ENCODE peak calls at places on chromosomes 13 and 19, in five cellular contexts. One of them, this sample, is unnamed. For H3K4me1, the result is how much of the 10 kb centered on the place peaks cover.

GRCh38 chr13:112984954-112985802 is 16.2 kb downstream of the MCF2L start:
- DNase-seq in A549: no peak
- DNase-seq in GM12878: no peak
- DNase-seq in K562: no peak
- DNase-seq in endothelial cell of umbilical vein: no peak
- DNase-seq in this sample: peak

GRCh38 chr13:33471182-33471581 is 185.6 kb upstream of the STARD13 start:
- DNase-seq in A549: no peak
- DNase-seq in GM12878: no peak
- DNase-seq in K562: no peak
- DNase-seq in endothelial cell of umbilical vein: no peak
- DNase-seq in this sample: no peak

GRCh38 chr13:38044067-38044466 is 174.5 kb upstream of the TRPC4 start:
- DNase-seq in A549: no peak
- DNase-seq in GM12878: no peak
- DNase-seq in K562: no peak
- DNase-seq in endothelial cell of umbilical vein: no peak
- DNase-seq in this sample: no peak

GRCh38 chr19:1855828-1856255 is 7.5 kb downstream of the KLF16 start:
- DNase-seq in A549: no peak
- DNase-seq in GM12878: no peak
- DNase-seq in K562: no peak
- DNase-seq in endothelial cell of umbilical vein: no peak
- DNase-seq in this sample: no peak

GRCh38 chr19:17519967-17520366 is 8.5 kb downstream of the PGLS start:
- DNase-seq in A549: no peak
- DNase-seq in GM12878: no peak
- DNase-seq in K562: no peak
- DNase-seq in endothelial cell of umbilical vein: no peak
- DNase-seq in this sample: no peak

GRCh38 chr19:58557253-58558065 is 952 bp downstream of the UBE2M start:
- DNase-seq in A549: no peak
- DNase-seq in GM12878: no peak
- DNase-seq in K562: no peak
- DNase-seq in endothelial cell of umbilical vein: no peak
- DNase-seq in this sample: no peak

GRCh38 chr19:38417544-38418506 is 8.2 kb downstream of the RASGRP4 start:
- DNase-seq in A549: peak
- DNase-seq in GM12878: no peak
- DNase-seq in K562: peak
- DNase-seq in endothelial cell of umbilical vein: no peak
- DNase-seq in this sample: no peak

GRCh38 chr19:7595466-7596133 is at the start of gene CAMSAP3:
- DNase-seq in A549: peak
- DNase-seq in GM12878: no peak
- DNase-seq in K562: peak
- DNase-seq in endothelial cell of umbilical vein: no peak
- DNase-seq in this sample: peak

GRCh38 chr19:19956431-19957075 is 55.8 kb downstream of the ZNF93 start:
- DNase-seq in A549: no peak
- DNase-seq in GM12878: no peak
- DNase-seq in K562: no peak
- DNase-seq in endothelial cell of umbilical vein: no peak
- DNase-seq in this sample: no peak

GRCh38 chr19:8526345-8527062 is 12.5 kb upstream of the ZNF414 start:
- DNase-seq in A549: peak
- DNase-seq in GM12878: no peak
- DNase-seq in K562: peak
- DNase-seq in endothelial cell of umbilical vein: peak
- DNase-seq in this sample: peak

GRCh38 chr13:112674412-112675383 is 15.1 kb upstream of the ATP11A start:
- DNase-seq in A549: no peak
- DNase-seq in GM12878: no peak
- DNase-seq in K562: no peak
- DNase-seq in endothelial cell of umbilical vein: no peak
- DNase-seq in this sample: no peak

GRCh38 chr19:7914598-7915045 is at the start of gene TGFBR3L:
- DNase-seq in A549: no peak
- DNase-seq in GM12878: no peak
- DNase-seq in K562: no peak
- DNase-seq in endothelial cell of umbilical vein: no peak
- DNase-seq in this sample: no peak

GRCh38 chr13:48235100-48235813 is 2.3 kb downstream of the ITM2B start:
- DNase-seq in A549: no peak
- DNase-seq in GM12878: peak
- DNase-seq in K562: no peak
- DNase-seq in endothelial cell of umbilical vein: peak
- DNase-seq in this sample: no peak

GRCh38 chr13:26508885-26509284 is 48.6 kb upstream of the WASF3 start:
- DNase-seq in A549: no peak
- DNase-seq in GM12878: no peak
- DNase-seq in K562: no peak
- DNase-seq in endothelial cell of umbilical vein: no peak
- DNase-seq in this sample: no peak

GRCh38 chr19:42075364-42075615 is 676 bp upstream of the ZNF574 start:
- DNase-seq in A549: no peak
- DNase-seq in GM12878: no peak
- DNase-seq in K562: no peak
- DNase-seq in endothelial cell of umbilical vein: no peak
- DNase-seq in this sample: no peak

GRCh38 chr13:113413898-113414282 is 39.4 kb downstream of the ADPRHL1 start:
- DNase-seq in A549: no peak
- DNase-seq in GM12878: no peak
- DNase-seq in K562: no peak
- DNase-seq in endothelial cell of umbilical vein: no peak
- DNase-seq in this sample: no peak

GRCh38 chr19:51708811-51709210 is 15.0 kb downstream of the HAS1 start:
- DNase-seq in A549: no peak
- DNase-seq in GM12878: no peak
- DNase-seq in K562: no peak
- DNase-seq in endothelial cell of umbilical vein: no peak
- DNase-seq in this sample: no peak

GRCh38 chr13:68609671-68610070 is 1379.5 kb upstream of the PCDH9 start:
- DNase-seq in A549: no peak
- DNase-seq in GM12878: no peak
- DNase-seq in K562: no peak
- DNase-seq in endothelial cell of umbilical vein: no peak
- DNase-seq in this sample: no peak

GRCh38 chr19:2061936-2062729 is 11.1 kb upstream of the MKNK2 start:
- DNase-seq in A549: no peak
- DNase-seq in GM12878: no peak
- DNase-seq in K562: no peak
- DNase-seq in endothelial cell of umbilical vein: no peak
- DNase-seq in this sample: peak

GRCh38 chr13:68076046-68076445 is 845.9 kb upstream of the PCDH9 start:
- DNase-seq in A549: no peak
- DNase-seq in GM12878: no peak
- DNase-seq in K562: no peak
- DNase-seq in endothelial cell of umbilical vein: no peak
- DNase-seq in this sample: no peak

GRCh38 chr13:30466358-30466714 is 600 bp upstream of the HMGB1 start:
- DNase-seq in A549: no peak
- DNase-seq in GM12878: no peak
- DNase-seq in K562: no peak
- DNase-seq in endothelial cell of umbilical vein: no peak
- DNase-seq in this sample: no peak

GRCh38 chr13:40109324-40109958 is 454.0 kb downstream of the COG6 start:
- DNase-seq in A549: peak
- DNase-seq in GM12878: no peak
- DNase-seq in K562: no peak
- DNase-seq in endothelial cell of umbilical vein: no peak
- DNase-seq in this sample: no peak

GRCh38 chr13:95636853-95637252 is 7.7 kb downstream of the DZIP1 start:
- DNase-seq in A549: no peak
- DNase-seq in GM12878: no peak
- DNase-seq in K562: no peak
- DNase-seq in endothelial cell of umbilical vein: no peak
- DNase-seq in this sample: no peak

GRCh38 chr19:19911150-19911549 is 10.4 kb downstream of the ZNF93 start:
- DNase-seq in A549: no peak
- DNase-seq in GM12878: no peak
- DNase-seq in K562: no peak
- DNase-seq in endothelial cell of umbilical vein: no peak
- DNase-seq in this sample: no peak

GRCh38 chr13:89925107-89925506 is 1422.4 kb upstream of the MIR17HG start:
- DNase-seq in A549: no peak
- DNase-seq in GM12878: no peak
- DNase-seq in K562: peak
- DNase-seq in endothelial cell of umbilical vein: peak
- DNase-seq in this sample: peak

GRCh38 chr13:82772802-82773201 is 1109.5 kb downstream of the SLITRK1 start:
- DNase-seq in A549: no peak
- DNase-seq in GM12878: no peak
- DNase-seq in K562: no peak
- DNase-seq in endothelial cell of umbilical vein: no peak
- DNase-seq in this sample: no peak
- TF ChIP-seq MYC in A549: no peak
- TF ChIP-seq MYC in GM12878: no peak
- TF ChIP-seq MYC in K562: no peak
- TF ChIP-seq MYC in endothelial cell of umbilical vein: no peak
- TF ChIP-seq MYC in this sample: no peak

GRCh38 chr19:10416380-10417257 is 3.7 kb upstream of the PDE4A start:
- DNase-seq in A549: peak
- DNase-seq in GM12878: peak
- DNase-seq in K562: peak
- DNase-seq in endothelial cell of umbilical vein: peak
- DNase-seq in this sample: peak
- TF ChIP-seq MAX in A549: peak
- TF ChIP-seq MAX in GM12878: no peak
- TF ChIP-seq MAX in K562: peak
- TF ChIP-seq MAX in endothelial cell of umbilical vein: peak
- TF ChIP-seq MAX in this sample: peak

GRCh38 chr19:45767881-45768643 is 990 bp downstream of the SIX5 start:
- DNase-seq in A549: peak
- DNase-seq in GM12878: no peak
- DNase-seq in K562: peak
- DNase-seq in endothelial cell of umbilical vein: peak
- DNase-seq in this sample: peak
- H3K4me1 ChIP-seq in A549: under half
- H3K4me1 ChIP-seq in GM12878: under half
- H3K4me1 ChIP-seq in K562: under half
- H3K4me1 ChIP-seq in endothelial cell of umbilical vein: under half
- H3K4me1 ChIP-seq in this sample: under half

DNA sequence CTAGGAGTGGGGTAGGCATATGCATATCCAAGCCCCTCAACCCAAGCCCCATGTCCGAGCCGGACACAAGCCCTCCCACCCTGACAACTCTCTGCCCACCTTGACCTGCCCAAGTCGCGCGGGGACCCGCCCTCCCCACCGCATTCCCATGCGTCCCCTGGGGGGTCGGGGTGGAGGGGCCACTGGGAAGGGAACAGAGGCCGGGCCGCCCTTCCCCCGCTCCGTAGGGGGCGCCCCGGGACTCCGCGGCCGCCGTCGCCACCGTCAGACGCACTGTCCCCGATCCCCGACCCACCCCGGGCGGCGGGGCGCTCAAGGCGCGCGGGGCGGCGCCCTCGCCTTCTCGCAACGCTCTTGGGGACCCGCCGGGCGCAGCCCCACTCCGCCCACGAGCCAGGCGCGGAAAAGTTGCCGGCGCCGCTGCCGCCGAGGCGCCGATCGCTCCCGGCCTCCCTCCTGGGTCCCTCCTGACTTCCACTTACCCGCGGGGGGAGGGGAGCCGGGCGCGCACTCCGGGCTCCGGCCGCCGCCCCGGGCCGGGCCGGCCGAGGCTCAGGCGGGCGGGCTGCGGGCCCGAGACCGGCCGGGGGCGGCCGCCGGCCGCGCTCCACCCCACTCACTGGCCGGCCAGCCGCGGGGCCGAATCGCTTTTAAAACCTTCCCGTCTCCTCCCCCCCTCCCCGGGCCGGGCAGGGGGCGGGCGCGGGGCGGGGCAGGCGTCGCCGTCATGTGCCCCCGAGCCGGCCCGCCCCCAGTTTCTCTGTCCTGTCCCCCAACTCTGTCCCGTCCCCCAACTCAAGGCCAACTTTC is 34.4 kb upstream of the NANOS3 start:
- DNase-seq in A549: no peak
- DNase-seq in GM12878: no peak
- DNase-seq in K562: peak
- DNase-seq in endothelial cell of umbilical vein: peak
- DNase-seq in this sample: no peak
- TF ChIP-seq MYC in A549: no peak
- TF ChIP-seq MYC in GM12878: no peak
- TF ChIP-seq MYC in K562: peak
- TF ChIP-seq MYC in endothelial cell of umbilical vein: no peak
- TF ChIP-seq MYC in this sample: no peak

GRCh38 chr19:32017341-32017948 is 328.0 kb upstream of the ZNF507 start:
- DNase-seq in A549: no peak
- DNase-seq in GM12878: no peak
- DNase-seq in K562: no peak
- DNase-seq in endothelial cell of umbilical vein: no peak
- DNase-seq in this sample: no peak

GRCh38 chr19:32022946-32023832 is 322.2 kb upstream of the ZNF507 start:
- DNase-seq in A549: no peak
- DNase-seq in GM12878: no peak
- DNase-seq in K562: no peak
- DNase-seq in endothelial cell of umbilical vein: no peak
- DNase-seq in this sample: peak

GRCh38 chr19:32018014-32018413 is 327.4 kb upstream of the ZNF507 start:
- DNase-seq in A549: no peak
- DNase-seq in GM12878: no peak
- DNase-seq in K562: no peak
- DNase-seq in endothelial cell of umbilical vein: no peak
- DNase-seq in this sample: no peak

GRCh38 chr19:32020538-32020937 is 324.9 kb upstream of the ZNF507 start:
- DNase-seq in A549: no peak
- DNase-seq in GM12878: no peak
- DNase-seq in K562: no peak
- DNase-seq in endothelial cell of umbilical vein: no peak
- DNase-seq in this sample: no peak

DNA sequence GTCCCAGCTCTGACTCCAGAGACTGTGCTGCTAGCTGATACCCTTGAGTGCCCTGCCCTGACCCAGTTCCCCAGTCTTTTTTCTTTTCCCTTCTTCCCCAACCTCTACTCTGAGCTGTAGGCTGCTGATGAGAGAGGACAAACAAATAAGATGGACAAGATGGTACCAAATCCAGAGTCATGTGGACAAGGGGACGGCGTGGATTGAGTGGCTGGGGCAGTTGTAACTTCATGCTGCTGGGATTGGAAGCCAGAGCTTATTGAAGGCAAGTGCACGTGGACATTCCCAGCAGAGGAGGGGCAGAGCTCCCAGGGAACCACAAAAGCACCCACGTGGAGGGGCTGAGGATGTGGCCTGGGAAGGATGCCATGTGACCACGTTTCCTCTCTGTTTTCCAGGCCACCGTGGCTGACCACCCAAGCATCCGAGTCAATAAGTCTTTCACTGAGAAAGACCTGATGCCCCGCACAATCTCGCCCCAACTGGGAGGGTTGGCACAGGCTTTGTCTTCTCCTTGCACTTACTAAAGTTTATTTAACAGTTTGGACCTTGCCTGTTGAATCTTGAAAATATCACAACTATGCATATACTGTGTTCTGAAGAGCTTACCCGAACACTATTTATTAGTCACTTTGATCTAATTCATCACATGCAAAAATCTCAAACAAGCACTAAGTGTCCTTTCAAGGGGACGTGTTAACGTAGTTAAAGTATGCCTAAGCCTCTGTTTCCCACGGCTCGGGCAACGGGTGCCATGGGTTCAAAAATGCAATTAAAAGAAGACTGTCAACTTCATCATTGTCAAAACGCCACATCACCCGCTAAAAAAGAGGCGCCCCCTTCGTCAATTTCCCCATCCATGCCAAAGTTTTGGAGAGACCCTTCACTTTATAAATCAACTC is 323.1 kb upstream of the ZNF507 start:
- DNase-seq in A549: no peak
- DNase-seq in GM12878: no peak
- DNase-seq in K562: no peak
- DNase-seq in endothelial cell of umbilical vein: no peak
- DNase-seq in this sample: no peak
- TF ChIP-seq MAX in A549: no peak
- TF ChIP-seq MAX in GM12878: no peak
- TF ChIP-seq MAX in K562: no peak
- TF ChIP-seq MAX in endothelial cell of umbilical vein: no peak
- TF ChIP-seq MAX in this sample: no peak